ENCODE peak calls at places on chromosomes 3 and 15, in six cellular contexts. W, P, L, A, D and S are unnamed samples.
A peak's percentile ranks its signal among the peaks of the same experiment; 100 is the strongest.

GRCh38 chr3:160797306-160797705 is 41.3 kb downstream of the PPM1L start:
- DNase-seq in W (no peak), P (no peak), L (no peak), A (no peak), D (no peak), S (no peak)

GRCh38 chr3:15120986-15121385 is 22.0 kb upstream of the RBSN start:
- DNase-seq in W (no peak), P (no peak), L (no peak), A (no peak), D (no peak), S (no peak)

GRCh38 chr3:78725703-78726246 is 1042.0 kb downstream of the ROBO1 start:
- DNase-seq in W (no peak), P (no peak), L (no peak), A (no peak), D (no peak), S (no peak)

GRCh38 chr3:170058127-170058526 is 20.3 kb downstream of the GPR160 start:
- DNase-seq in W (peak; percentile 70), P (no peak), L (no peak), A (no peak), D (no peak), S (no peak)

GRCh38 chr3:8567784-8568575 is 66.4 kb downstream of the LMCD1 start:
- DNase-seq in W (no peak), P (no peak), L (no peak), A (no peak), D (no peak), S (no peak)

GRCh38 chr3:46895204-46895660 is 17.7 kb downstream of the PTH1R start:
- DNase-seq in W (peak; percentile 90), P (no peak), L (peak; percentile 74), A (peak; percentile 52), D (peak; percentile 85), S (peak; percentile 63)

GRCh38 chr3:81485444-81485865 is 276.0 kb downstream of the GBE1 start:
- DNase-seq in W (no peak), P (no peak), L (peak; percentile 12), A (no peak), D (no peak), S (no peak)

GRCh38 chr15:45734244-45734643 is 99.4 kb downstream of the SQOR start:
- DNase-seq in W (no peak), P (no peak), L (no peak), A (no peak), D (peak; percentile 48), S (no peak)

GRCh38 chr15:89749951-89750559 is 994 bp downstream of the MESP1 start:
- DNase-seq in W (no peak), P (no peak), L (peak; percentile 30), A (no peak), D (no peak), S (no peak)

GRCh38 chr3:72560857-72561675 is 287.2 kb downstream of the SHQ1 start:
- DNase-seq in W (no peak), P (no peak), L (no peak), A (no peak), D (no peak), S (no peak)

GRCh38 chr15:85750319-85750806 is 44.4 kb downstream of the KLHL25 start:
- DNase-seq in W (no peak), P (no peak), L (peak; percentile 33), A (no peak), D (no peak), S (peak; percentile 48)

GRCh38 chr3:98954242-98954641 is 52.7 kb upstream of the DCBLD2 start:
- DNase-seq in W (no peak), P (no peak), L (no peak), A (no peak), D (no peak), S (no peak)

DNA sequence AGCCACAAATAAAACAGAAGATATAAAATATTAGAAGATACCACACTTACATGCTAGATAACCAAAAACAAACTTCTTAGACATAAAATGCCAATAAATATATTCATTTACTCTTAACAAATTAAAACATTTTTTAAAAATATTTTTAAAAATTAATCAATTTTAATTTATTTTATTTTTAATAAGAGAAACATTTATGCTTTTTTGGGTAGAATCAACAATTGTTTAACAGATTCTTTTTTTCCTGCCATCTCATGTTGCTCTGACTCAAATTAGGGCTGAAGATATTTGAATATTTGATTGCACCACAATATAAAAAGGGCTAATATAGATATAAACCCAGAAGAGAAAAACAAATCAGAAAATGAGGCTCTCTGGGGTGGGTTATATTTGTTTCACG is 172.6 kb downstream of the GOLGA6L6 start:
- DNase-seq in W (no peak), P (no peak), L (no peak), A (no peak), D (no peak), S (no peak)
- H3K9me3 ChIP-seq in W (no peaks in the 10 kb centered on the region), P (no peaks in the 10 kb centered on the region), L (peaks cover 3% of the 10 kb centered on the region), A (peaks cover 5% of the 10 kb centered on the region), D (no peaks in the 10 kb centered on the region), S (no peaks in the 10 kb centered on the region)

DNA sequence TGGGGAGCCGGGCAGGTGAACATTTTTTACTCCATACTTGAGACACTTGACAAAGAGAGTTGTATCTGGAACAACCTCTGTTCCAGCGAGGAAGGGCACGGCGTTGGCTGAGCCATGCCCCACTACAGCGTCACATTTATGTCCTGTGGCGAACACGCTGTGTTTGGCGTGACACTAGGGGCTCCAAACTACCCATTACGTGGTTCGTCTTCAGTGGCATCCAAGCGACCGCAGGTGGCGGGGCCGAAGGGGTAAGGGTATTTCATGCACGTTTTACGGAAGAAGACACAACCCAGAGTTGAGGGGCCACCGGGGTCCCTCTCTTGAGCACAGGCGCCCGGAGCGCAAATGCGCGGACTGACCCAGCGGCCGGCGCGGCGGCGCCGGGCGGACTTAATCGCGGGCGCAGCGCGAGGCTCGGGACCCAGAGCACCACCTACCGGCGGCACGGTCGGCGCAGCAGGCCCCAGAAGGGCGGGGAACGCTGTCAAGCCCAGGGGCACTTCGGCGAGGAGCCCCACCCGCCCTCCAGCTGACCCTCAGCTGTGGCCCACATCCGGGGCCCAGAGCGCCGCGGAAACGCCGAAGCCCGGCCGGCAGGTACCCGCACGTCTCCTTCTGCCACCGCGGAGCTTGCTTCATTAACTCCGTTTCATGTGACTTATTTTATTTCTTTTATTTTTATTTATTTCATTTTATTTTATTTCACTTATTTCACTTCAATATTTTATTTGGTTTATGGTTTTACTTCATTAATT is 36.4 kb upstream of the TRIM71 start:
- DNase-seq in W (peak; percentile 93), P (no peak), L (peak; percentile 79), A (peak; percentile 50), D (peak; percentile 95), S (peak; percentile 55)
- TF ChIP-seq POLR2AphosphoS5 in W (peak; percentile 59), P (no peak), L (no peak), A (no peak), D (no peak), S (no peak)

DNA sequence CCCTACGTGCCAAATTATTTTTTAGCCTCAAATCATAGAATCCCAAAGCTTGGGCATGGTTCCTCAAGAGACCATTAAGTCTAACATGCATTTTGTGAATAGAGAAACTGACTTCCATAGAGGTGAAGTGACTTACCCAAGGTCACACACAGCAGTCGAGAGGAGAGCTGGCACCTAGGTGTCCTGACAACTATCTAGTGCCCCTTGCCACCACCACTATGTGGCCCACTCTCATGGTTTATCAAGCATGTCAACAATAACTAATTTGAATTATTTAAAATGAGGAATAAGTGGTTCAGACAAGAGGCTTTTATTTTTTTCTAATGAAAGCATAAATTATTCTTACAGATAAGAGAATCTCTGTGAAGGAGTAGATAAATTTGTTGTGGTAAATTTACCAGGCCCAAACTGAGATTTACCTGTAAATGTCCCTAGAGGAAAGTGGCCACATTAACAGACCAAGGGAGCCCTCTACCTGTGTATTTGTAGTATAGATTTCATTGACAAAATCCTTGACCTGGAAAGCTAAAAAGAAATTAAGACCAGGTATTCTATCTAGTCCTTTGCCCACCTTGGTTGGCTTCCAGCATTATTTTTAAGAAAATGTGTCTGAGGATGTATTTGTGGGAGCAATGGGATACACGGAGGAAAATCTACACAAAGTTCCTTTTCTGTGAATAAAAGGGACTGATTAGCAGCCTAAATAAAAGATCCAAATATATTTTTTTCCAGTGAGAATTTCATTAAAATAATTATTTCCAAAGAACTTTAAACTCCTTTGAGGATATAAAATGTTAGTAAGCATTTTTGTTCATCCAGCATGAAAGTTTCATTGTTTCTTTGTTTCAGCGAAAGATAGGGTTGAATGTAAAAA is 49.1 kb downstream of the IQCH start:
- DNase-seq in W (no peak), P (no peak), L (peak; percentile 10), A (peak; percentile 10), D (peak; percentile 6), S (peak; percentile 28)
- TF ChIP-seq CTCF in W (peak; percentile 57), P (peak; percentile 43), L (peak; percentile 73), A (peak; percentile 69), D (peak; percentile 64), S (peak; percentile 18)

GRCh38 chr3:25495304-25495703 is 67.2 kb downstream of the RARB start:
- DNase-seq in W (no peak), P (no peak), L (no peak), A (no peak), D (peak; percentile 54), S (no peak)
- H3K9me3 ChIP-seq in W (peaks cover 29% of the 10 kb centered on the region), P (peaks cover 27% of the 10 kb centered on the region), L (peaks cover 17% of the 10 kb centered on the region), A (no peaks in the 10 kb centered on the region), D (no peaks in the 10 kb centered on the region), S (no peaks in the 10 kb centered on the region)

DNA sequence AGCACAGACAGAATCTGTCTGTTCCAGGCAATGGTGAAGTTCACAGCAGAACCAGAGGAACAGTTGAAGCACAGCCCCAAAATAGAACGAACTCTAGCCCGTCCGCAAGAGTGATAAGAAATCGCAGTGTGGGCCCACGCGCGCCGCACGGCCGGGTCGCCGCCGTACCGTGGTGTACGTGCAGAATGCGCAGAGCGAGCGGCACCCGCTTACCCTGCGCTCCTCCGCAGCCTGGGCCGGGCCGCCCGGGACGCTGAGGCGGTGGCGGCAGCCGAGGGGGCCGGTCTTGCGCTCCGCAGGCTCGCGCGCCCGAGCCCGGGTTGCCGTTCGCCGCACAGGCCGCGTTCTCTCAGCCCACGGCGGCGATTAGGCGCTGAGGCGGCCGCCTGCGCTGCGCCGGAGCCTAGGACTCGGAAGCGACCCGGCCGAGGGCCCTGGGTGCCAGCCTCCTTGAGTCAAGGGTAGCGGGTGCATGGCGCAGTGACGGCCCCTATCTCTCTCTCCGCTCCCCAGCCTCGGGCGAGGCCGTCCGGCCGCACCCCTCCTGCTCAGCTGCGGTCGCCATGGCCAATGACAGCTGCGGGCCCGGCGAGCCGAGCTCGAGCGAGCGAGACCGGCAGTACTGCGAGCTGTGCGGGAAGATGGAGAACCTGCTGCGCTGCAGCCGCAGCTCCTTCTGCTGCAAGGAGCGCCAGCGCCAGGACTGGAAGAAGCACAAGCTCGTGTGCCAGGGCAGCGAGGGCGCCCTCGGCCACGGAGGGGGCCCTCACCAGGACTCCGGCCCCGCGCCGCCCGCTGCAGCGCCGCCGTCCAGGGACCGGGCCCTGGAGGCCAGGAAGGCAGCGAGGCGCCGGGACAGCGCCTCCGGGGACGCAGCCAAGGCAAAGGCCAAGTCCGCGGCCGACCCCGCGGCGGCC is 20.5 kb downstream of the WDR73 start:
- DNase-seq in W (peak; percentile 94), P (peak; percentile 93), L (peak; percentile 79), A (no peak), D (peak; percentile 81), S (peak; percentile 55)
- TF ChIP-seq POLR2AphosphoS5 in W (peak; percentile 83), P (peak; percentile 21), L (peak; percentile 33), A (no peak), D (no peak), S (no peak)

GRCh38 chr3:63753995-63754394 is 65.1 kb upstream of the C3orf49 start:
- DNase-seq in W (no peak), P (no peak), L (no peak), A (no peak), D (no peak), S (no peak)

GRCh38 chr3:63745757-63746156 is 73.3 kb upstream of the C3orf49 start:
- DNase-seq in W (no peak), P (no peak), L (no peak), A (no peak), D (no peak), S (no peak)

GRCh38 chr3:63753567-63753966 is 65.5 kb upstream of the C3orf49 start:
- DNase-seq in W (no peak), P (no peak), L (no peak), A (no peak), D (no peak), S (no peak)

GRCh38 chr3:63746211-63746610 is 72.9 kb upstream of the C3orf49 start:
- DNase-seq in W (no peak), P (no peak), L (no peak), A (no peak), D (no peak), S (no peak)

GRCh38 chr3:63751459-63751858 is 67.6 kb upstream of the C3orf49 start:
- DNase-seq in W (no peak), P (no peak), L (no peak), A (no peak), D (no peak), S (no peak)
- TF ChIP-seq CTCF in W (no peak), P (no peak), L (no peak), A (no peak), D (no peak), S (no peak)